ENCODE peak calls at places on chromosomes 7 and 10, in four cellular contexts. Z is Caco-2, F is thoracic aorta, V is AG09309. N is an unnamed sample.

GRCh38 chr10:10797467-10797866 is 220.2 kb upstream of the CELF2 start:
- DNase-seq in Z (no peak), F (no peak), V (no peak), N (no peak)

GRCh38 chr10:128091636-128092210 is 34.5 kb downstream of the MKI67 start:
- DNase-seq in Z (no peak), F (no peak), V (no peak), N (no peak)

GRCh38 chr10:13450078-13450477 is 78.7 kb downstream of the BEND7 start:
- DNase-seq in Z (no peak), F (no peak), V (peak; percentile 21), N (no peak)

GRCh38 chr7:138979988-138980574 is 1.1 kb downstream of the KIAA1549 start:
- DNase-seq in Z (no peak), F (no peak), V (no peak), N (no peak)

GRCh38 chr7:105098863-105099515 is 85.0 kb downstream of the KMT2E start:
- DNase-seq in Z (no peak), F (no peak), V (no peak), N (no peak)

GRCh38 chr10:11683529-11684320 is 58.5 kb upstream of the ECHDC3 start:
- DNase-seq in Z (peak; percentile 61), F (no peak), V (no peak), N (no peak)

GRCh38 chr7:99997545-99998137 is 17.8 kb upstream of the ZKSCAN1 start:
- DNase-seq in Z (peak; percentile 77), F (no peak), V (no peak), N (peak; percentile 19)

GRCh38 chr10:123249894-123250293 is 95.7 kb downstream of the BUB3 start:
- DNase-seq in Z (no peak), F (no peak), V (no peak), N (no peak)

GRCh38 chr10:127612-128432 is 7.4 kb upstream of the ZMYND11 start:
- DNase-seq in Z (no peak), F (no peak), V (no peak), N (no peak)

GRCh38 chr10:132554991-132555647 is 17.5 kb downstream of the INPP5A start:
- DNase-seq in Z (no peak), F (no peak), V (no peak), N (no peak)

GRCh38 chr10:125299476-125299875 is 139.1 kb upstream of the CTBP2 start:
- DNase-seq in Z (no peak), F (no peak), V (no peak), N (no peak)

GRCh38 chr7:1745018-1745532 is 75.0 kb downstream of the ELFN1 start:
- DNase-seq in Z (no peak), F (no peak), V (no peak), N (no peak)

GRCh38 chr10:970311-971149 is 17.7 kb upstream of the GTPBP4 start:
- DNase-seq in Z (peak; percentile 91), F (no peak), V (no peak), N (no peak)

GRCh38 chr7:143382126-143382790 is 1.1 kb downstream of the ZYX start:
- DNase-seq in Z (no peak), F (no peak), V (no peak), N (no peak)

GRCh38 chr7:3697472-3697871 is 396.4 kb downstream of the SDK1 start:
- DNase-seq in Z (no peak), F (no peak), V (no peak), N (no peak)

GRCh38 chr7:18889436-18889835 is 228.0 kb downstream of the TWIST1 start:
- DNase-seq in Z (no peak), F (no peak), V (no peak), N (no peak)

GRCh38 chr10:92508866-92509265 is 65.0 kb downstream of the IDE start:
- DNase-seq in Z (no peak), F (no peak), V (no peak), N (no peak)

GRCh38 chr10:56823849-56824248 is 462.8 kb upstream of the ZWINT start:
- DNase-seq in Z (peak; percentile 23), F (no peak), V (no peak), N (peak; percentile 17)
- TF ChIP-seq CTCF in Z (peak; percentile 45), F (no peak), V (peak; percentile 10), N (peak; percentile 63)

GRCh38 chr7:129950191-129950940 is 2.4 kb downstream of the UBE2H start:
- DNase-seq in Z (no peak), F (no peak), V (no peak), N (no peak)

GRCh38 chr7:129947701-129948100 is 5.1 kb downstream of the UBE2H start:
- DNase-seq in Z (no peak), F (no peak), V (no peak), N (no peak)

GRCh38 chr7:129948338-129948737 is 4.4 kb downstream of the UBE2H start:
- DNase-seq in Z (no peak), F (no peak), V (no peak), N (no peak)

GRCh38 chr7:129949292-129950133 is 3.2 kb downstream of the UBE2H start:
- DNase-seq in Z (no peak), F (no peak), V (no peak), N (peak; percentile 32)

DNA sequence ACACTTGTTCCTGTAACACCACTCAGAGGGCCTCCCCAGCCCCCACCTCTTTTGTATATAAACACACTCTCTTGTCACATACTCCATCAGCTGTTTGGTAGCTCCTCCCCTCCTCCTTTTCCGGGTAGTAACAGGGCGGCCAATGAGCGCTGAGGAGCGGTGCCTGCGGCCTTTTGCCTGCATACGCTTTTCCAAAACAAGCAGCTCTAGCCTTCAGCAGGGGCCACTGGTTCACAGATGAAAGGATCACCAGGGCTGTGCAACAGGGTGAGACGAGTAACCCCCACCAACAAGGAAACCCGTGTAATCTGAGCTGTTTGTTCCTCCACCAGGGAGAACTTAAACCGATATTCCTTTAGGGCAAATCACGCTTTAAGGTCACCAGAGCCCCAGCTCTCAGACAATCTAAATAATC is 3.9 kb downstream of the UBE2H start:
- DNase-seq in Z (peak; percentile 92), F (peak; percentile 67), V (no peak), N (peak; percentile 92)
- TF ChIP-seq CTCF in Z (no peak), F (no peak), V (no peak), N (no peak)

DNA sequence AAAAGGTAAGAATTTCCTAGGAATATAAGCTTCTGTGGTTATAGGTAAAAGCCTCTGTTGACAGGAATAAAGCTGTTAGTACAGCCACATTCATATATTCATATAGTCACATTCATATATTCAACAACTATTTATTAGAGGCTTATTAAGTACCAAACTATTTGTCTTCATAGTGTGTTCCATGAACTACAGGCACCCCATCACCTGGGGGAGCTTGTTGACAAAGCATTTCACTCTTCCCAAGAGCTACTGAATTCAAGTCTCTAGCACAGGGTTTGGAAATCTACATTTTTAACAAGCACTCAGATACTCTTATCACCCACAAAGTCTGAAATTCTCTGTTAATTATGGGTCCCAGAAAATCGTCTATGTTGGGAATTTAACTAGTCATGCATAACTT is 110.6 kb downstream of the RNLS start:
- DNase-seq in Z (no peak), F (no peak), V (no peak), N (no peak)
- TF ChIP-seq CTCF in Z (no peak), F (no peak), V (peak; percentile 13), N (no peak)

GRCh38 chr10:80453392-80453714 is 757 bp upstream of the TSPAN14 start:
- DNase-seq in Z (no peak), F (no peak), V (no peak), N (no peak)
- TF ChIP-seq CTCF in Z (no peak), F (no peak), V (no peak), N (no peak)

GRCh38 chr7:83038787-83039186 is 123.9 kb downstream of the PCLO start:
- DNase-seq in Z (no peak), F (no peak), V (no peak), N (no peak)
- TF ChIP-seq CTCF in Z (no peak), F (no peak), V (no peak), N (no peak)

GRCh38 chr10:98368644-98369043 is 46.3 kb downstream of the PYROXD2 start:
- DNase-seq in Z (no peak), F (no peak), V (no peak), N (no peak)
- TF ChIP-seq CTCF in Z (no peak), F (no peak), V (no peak), N (no peak)

GRCh38 chr7:66832531-66833351 is 88.3 kb upstream of the TMEM248 start:
- DNase-seq in Z (no peak), F (no peak), V (no peak), N (no peak)

GRCh38 chr7:66837661-66838060 is 83.4 kb upstream of the TMEM248 start:
- DNase-seq in Z (no peak), F (no peak), V (no peak), N (no peak)

GRCh38 chr7:66840316-66840715 is 80.7 kb upstream of the TMEM248 start:
- DNase-seq in Z (no peak), F (no peak), V (no peak), N (no peak)

GRCh38 chr7:66839814-66840213 is 81.2 kb upstream of the TMEM248 start:
- DNase-seq in Z (no peak), F (no peak), V (no peak), N (no peak)

GRCh38 chr7:66837007-66837406 is 84.0 kb upstream of the TMEM248 start:
- DNase-seq in Z (peak; percentile 54), F (no peak), V (no peak), N (peak; percentile 22)
- TF ChIP-seq CTCF in Z (peak; percentile 59), F (no peak), V (peak; percentile 16), N (peak; percentile 38)

GRCh38 chr10:16811765-16812164 is 5.5 kb downstream of the RSU1 start:
- DNase-seq in Z (no peak), F (no peak), V (no peak), N (no peak)

GRCh38 chr10:16811292-16811691 is 5.9 kb downstream of the RSU1 start:
- DNase-seq in Z (no peak), F (no peak), V (no peak), N (no peak)

GRCh38 chr10:16814081-16814480 is 3.1 kb downstream of the RSU1 start:
- DNase-seq in Z (no peak), F (no peak), V (no peak), N (no peak)

GRCh38 chr10:16804123-16804522 is 13.1 kb downstream of the RSU1 start:
- DNase-seq in Z (no peak), F (no peak), V (no peak), N (no peak)

GRCh38 chr10:16809074-16809718 is 8.0 kb downstream of the RSU1 start:
- DNase-seq in Z (peak; percentile 63), F (no peak), V (no peak), N (peak; percentile 55)
- TF ChIP-seq CTCF in Z (peak; percentile 63), F (peak; percentile 23), V (peak; percentile 73), N (peak; percentile 54)

GRCh38 chr7:114953724-114954123 is 31.8 kb downstream of the MDFIC start:
- DNase-seq in Z (no peak), F (no peak), V (no peak), N (no peak)
- TF ChIP-seq CTCF in Z (no peak), F (no peak), V (no peak), N (no peak)

N was measured in Calu3.